ENCODE peak calls at places on chromosomes 6 and 20, in four cellular contexts. W, C, G and B are unnamed samples.

GRCh38 chr6:73180718-73181619 is 44.3 kb downstream of the KHDC1L start:
- DNase-seq in W (peak; percentile 85), G (peak; percentile 71), C (no peak), B (peak; percentile 69)

GRCh38 chr6:62904687-62905086 is 306.6 kb upstream of the FKBP1C start:
- DNase-seq in C (no peak), G (no peak), W (no peak), B (no peak)

GRCh38 chr6:87182321-87182720 is 27.0 kb downstream of the ZNF292 start:
- DNase-seq in C (no peak), G (no peak), W (no peak), B (no peak)

GRCh38 chr6:46972521-46972920 is 50.8 kb upstream of the ADGRF5 start:
- DNase-seq in C (no peak), W (peak; percentile 70), G (no peak), B (no peak)

GRCh38 chr20:4067600-4068261 is 52.4 kb upstream of the RNF24 start:
- DNase-seq in W (peak; percentile 91), C (no peak), G (peak; percentile 87), B (no peak)

GRCh38 chr20:13809373-13809772 is 24.5 kb downstream of the NDUFAF5 start:
- DNase-seq in W (no peak), C (no peak), G (no peak), B (no peak)

GRCh38 chr6:24883618-24884017 is 52.1 kb downstream of the RIPOR2 start:
- DNase-seq in G (peak; percentile 82), W (peak; percentile 55), C (no peak), B (peak; percentile 9)

GRCh38 chr6:113120577-113121285 is 736.4 kb upstream of the MARCKS start:
- DNase-seq in C (peak; percentile 30), G (peak; percentile 100), W (peak; percentile 95), B (peak; percentile 99)

GRCh38 chr6:72784581-72784980 is 162.7 kb downstream of the KCNQ5 start:
- DNase-seq in W (peak; percentile 43), C (no peak), G (peak; percentile 80), B (no peak)

GRCh38 chr20:61925555-61926252 is 140.0 kb downstream of the TAF4 start:
- DNase-seq in G (peak; percentile 90), W (peak; percentile 76), C (no peak), B (peak; percentile 39)

GRCh38 chr6:41636803-41637178 is 1.5 kb upstream of the MDFI start:
- DNase-seq in G (peak; percentile 51), C (peak; percentile 77), W (no peak), B (no peak)

DNA sequence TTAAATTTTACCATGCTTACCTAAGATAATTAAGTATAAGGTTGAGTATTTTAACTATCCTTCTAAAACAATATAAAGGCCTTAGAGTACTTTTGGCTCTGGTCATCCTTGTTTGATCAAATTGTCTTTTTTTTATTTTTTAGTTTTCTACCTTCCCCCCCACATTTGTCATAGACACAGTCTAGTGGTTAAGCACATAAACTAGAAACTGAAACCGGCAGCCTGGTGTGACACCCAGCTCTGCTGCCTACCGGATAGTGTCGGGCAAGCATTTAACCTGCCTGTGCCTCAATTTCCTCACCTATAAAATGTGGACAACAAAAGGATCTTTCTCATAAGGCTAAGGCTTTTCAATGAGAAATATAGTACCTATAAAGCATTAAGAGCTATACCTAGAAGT is 21.6 kb upstream of the TULP4 start:
- DNase-seq in W (no peak), C (no peak), G (no peak), B (no peak)
- H3K4me3 ChIP-seq in W (no peak overlapping the region), C (no peak overlapping the region), G (no peak overlapping the region), B (no peak overlapping the region)

GRCh38 chr6:33414592-33415271 is 3.2 kb downstream of the CUTA start:
- DNase-seq in G (no peak), C (no peak), W (no peak), B (no peak)
- TF ChIP-seq CTCF in G (peak; percentile 54), C (no peak), W (peak; percentile 56), B (peak; percentile 49)

GRCh38 chr6:149487316-149487715 is 2.5 kb upstream of the ZC3H12D start:
- DNase-seq in C (no peak), G (no peak), W (no peak), B (no peak)

GRCh38 chr6:149482542-149483261 is 2.1 kb downstream of the ZC3H12D start:
- DNase-seq in W (no peak), G (no peak), C (peak; percentile 36), B (no peak)

GRCh38 chr6:149483302-149483701 is 1.5 kb downstream of the ZC3H12D start:
- DNase-seq in W (no peak), G (no peak), C (no peak), B (no peak)

GRCh38 chr6:149483849-149484635 is 772 bp downstream of the ZC3H12D start:
- DNase-seq in C (peak; percentile 28), W (no peak), G (no peak), B (no peak)

GRCh38 chr6:149484733-149485700 is at the start of gene ZC3H12D:
- DNase-seq in W (peak; percentile 17), C (peak; percentile 60), G (peak; percentile 44), B (peak; percentile 36)
- H3K4me3 ChIP-seq in W (no peak within 1 kb of the TSS), C (no peak within 1 kb of the TSS), G (no peak within 1 kb of the TSS), B (no peak within 1 kb of the TSS)

GRCh38 chr6:114690625-114691024 is 347.8 kb upstream of the HS3ST5 start:
- DNase-seq in W (no peak), C (no peak), G (no peak), B (no peak)
- TF ChIP-seq CTCF in W (no peak), C (no peak), G (no peak), B (no peak)

GRCh38 chr6:37783831-37784584 is 35.5 kb upstream of the ZFAND3 start:
- DNase-seq in C (no peak), W (peak; percentile 26), G (peak; percentile 29), B (no peak)
- H3K4me3 ChIP-seq in C (peak overlapping the region; percentile 30), W (peak overlapping the region; percentile 40), G (peak overlapping the region; percentile 15), B (peak overlapping the region; percentile 25)

DNA sequence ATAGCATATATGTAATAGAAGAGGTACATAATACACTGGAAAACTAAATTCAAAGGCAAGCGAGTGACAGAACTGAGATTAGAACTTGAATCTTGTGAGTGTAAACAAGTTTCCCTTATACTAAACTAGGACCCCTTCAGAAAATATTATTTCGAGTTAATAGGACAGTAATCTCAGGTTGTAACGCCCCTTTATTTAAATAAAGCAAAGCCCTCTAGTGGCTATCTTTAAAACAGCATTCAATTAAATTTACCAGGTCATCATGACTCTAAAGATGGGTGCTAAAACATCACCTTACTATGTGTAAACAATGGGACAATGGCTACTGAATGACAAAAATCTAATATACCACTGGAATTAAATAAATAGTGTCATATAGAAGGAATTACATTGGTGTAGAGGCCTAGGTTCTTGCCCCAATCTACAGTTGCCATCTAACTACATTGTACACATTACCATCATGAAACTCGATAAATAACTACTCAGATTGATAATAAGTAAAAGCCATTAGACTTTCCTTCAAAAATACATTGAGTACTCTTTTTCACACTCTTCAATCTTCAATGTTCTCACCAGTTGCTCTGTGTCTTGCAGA is 255.4 kb upstream of the IRAK1BP1 start:
- DNase-seq in C (no peak), W (peak; percentile 57), G (no peak), B (no peak)
- TF ChIP-seq CTCF in C (peak; percentile 51), W (peak; percentile 53), G (peak; percentile 55), B (peak; percentile 36)